ENCODE peak calls at places on chromosomes 13 and 19, in six cellular contexts. One of them, this sample, is unnamed.

GRCh38 chr13:40667622-40667978 is 1.2 kb upstream of the FOXO1 start:
- DNase-seq in esophagus squamous epithelium: no peak
- DNase-seq in glutamatergic neuron: no peak
- DNase-seq in small intestine: peak
- DNase-seq in fibroblast of the aortic adventitia: no peak
- DNase-seq in fibroblast of mammary gland: no peak
- DNase-seq in this sample: no peak

GRCh38 chr19:52138614-52139290 is 986 bp downstream of the ZNF616 start:
- DNase-seq in fibroblast of the aortic adventitia: no peak
- DNase-seq in fibroblast of mammary gland: peak
- DNase-seq in small intestine: peak
- DNase-seq in esophagus squamous epithelium: no peak
- DNase-seq in glutamatergic neuron: peak
- DNase-seq in this sample: peak

GRCh38 chr19:38875656-38876345 is 2.3 kb downstream of the RINL start:
- DNase-seq in small intestine: no peak
- DNase-seq in glutamatergic neuron: no peak
- DNase-seq in esophagus squamous epithelium: no peak
- DNase-seq in fibroblast of the aortic adventitia: no peak
- DNase-seq in fibroblast of mammary gland: no peak
- DNase-seq in this sample: no peak

GRCh38 chr19:28345811-28346210 is 867.1 kb downstream of the UQCRFS1 start:
- DNase-seq in esophagus squamous epithelium: no peak
- DNase-seq in fibroblast of the aortic adventitia: peak
- DNase-seq in glutamatergic neuron: no peak
- DNase-seq in small intestine: no peak
- DNase-seq in fibroblast of mammary gland: no peak
- DNase-seq in this sample: no peak

GRCh38 chr13:92354583-92354982 is 872.0 kb upstream of the GPC6 start:
- DNase-seq in fibroblast of mammary gland: no peak
- DNase-seq in esophagus squamous epithelium: no peak
- DNase-seq in fibroblast of the aortic adventitia: no peak
- DNase-seq in glutamatergic neuron: no peak
- DNase-seq in small intestine: no peak
- DNase-seq in this sample: no peak

GRCh38 chr13:99185606-99186005 is 15.0 kb upstream of the UBAC2 start:
- DNase-seq in fibroblast of the aortic adventitia: no peak
- DNase-seq in fibroblast of mammary gland: no peak
- DNase-seq in glutamatergic neuron: no peak
- DNase-seq in esophagus squamous epithelium: no peak
- DNase-seq in small intestine: no peak
- DNase-seq in this sample: no peak

GRCh38 chr13:75512253-75512652 is 25.4 kb downstream of the COMMD6 start:
- DNase-seq in fibroblast of the aortic adventitia: no peak
- DNase-seq in esophagus squamous epithelium: no peak
- DNase-seq in fibroblast of mammary gland: no peak
- DNase-seq in glutamatergic neuron: no peak
- DNase-seq in small intestine: no peak
- DNase-seq in this sample: no peak

GRCh38 chr13:107873908-107874307 is 341.4 kb downstream of the LIG4 start:
- DNase-seq in fibroblast of the aortic adventitia: no peak
- DNase-seq in glutamatergic neuron: no peak
- DNase-seq in small intestine: no peak
- DNase-seq in esophagus squamous epithelium: no peak
- DNase-seq in fibroblast of mammary gland: no peak
- DNase-seq in this sample: no peak

GRCh38 chr19:29708553-29709439 is 6.3 kb downstream of the C19orf12 start:
- DNase-seq in fibroblast of mammary gland: peak
- DNase-seq in glutamatergic neuron: no peak
- DNase-seq in esophagus squamous epithelium: no peak
- DNase-seq in small intestine: peak
- DNase-seq in fibroblast of the aortic adventitia: peak
- DNase-seq in this sample: peak

GRCh38 chr19:10431254-10431942 is 11.1 kb downstream of the PDE4A start:
- DNase-seq in fibroblast of the aortic adventitia: peak
- DNase-seq in glutamatergic neuron: no peak
- DNase-seq in fibroblast of mammary gland: peak
- DNase-seq in esophagus squamous epithelium: no peak
- DNase-seq in small intestine: peak
- DNase-seq in this sample: no peak

GRCh38 chr13:31042501-31043165 is 110.2 kb downstream of the TEX26 start:
- DNase-seq in glutamatergic neuron: peak
- DNase-seq in esophagus squamous epithelium: no peak
- DNase-seq in fibroblast of mammary gland: no peak
- DNase-seq in small intestine: no peak
- DNase-seq in fibroblast of the aortic adventitia: no peak
- DNase-seq in this sample: peak

GRCh38 chr13:36766295-36766694 is 52.7 kb upstream of the RFXAP start:
- DNase-seq in esophagus squamous epithelium: no peak
- DNase-seq in small intestine: no peak
- DNase-seq in glutamatergic neuron: no peak
- DNase-seq in fibroblast of the aortic adventitia: peak
- DNase-seq in fibroblast of mammary gland: peak
- DNase-seq in this sample: no peak

GRCh38 chr19:6059396-6059947 is 50.8 kb downstream of the RFX2 start:
- DNase-seq in fibroblast of mammary gland: no peak
- DNase-seq in glutamatergic neuron: no peak
- DNase-seq in esophagus squamous epithelium: no peak
- DNase-seq in fibroblast of the aortic adventitia: no peak
- DNase-seq in small intestine: no peak
- DNase-seq in this sample: no peak

GRCh38 chr19:19146000-19146608 is 7.8 kb upstream of the TMEM161A start:
- DNase-seq in fibroblast of the aortic adventitia: peak
- DNase-seq in fibroblast of mammary gland: peak
- DNase-seq in glutamatergic neuron: peak
- DNase-seq in esophagus squamous epithelium: no peak
- DNase-seq in small intestine: peak
- DNase-seq in this sample: peak

GRCh38 chr19:42965204-42965603 is 28.2 kb upstream of the PSG7 start:
- DNase-seq in fibroblast of the aortic adventitia: peak
- DNase-seq in small intestine: no peak
- DNase-seq in fibroblast of mammary gland: peak
- DNase-seq in glutamatergic neuron: no peak
- DNase-seq in esophagus squamous epithelium: no peak
- DNase-seq in this sample: no peak

GRCh38 chr19:15421726-15422260 is 3.0 kb upstream of the AKAP8L start:
- DNase-seq in glutamatergic neuron: no peak
- DNase-seq in fibroblast of mammary gland: no peak
- DNase-seq in esophagus squamous epithelium: no peak
- DNase-seq in small intestine: no peak
- DNase-seq in fibroblast of the aortic adventitia: no peak
- DNase-seq in this sample: no peak

GRCh38 chr19:4620675-4621074 is 18.6 kb upstream of the TNFAIP8L1 start:
- DNase-seq in glutamatergic neuron: no peak
- DNase-seq in fibroblast of the aortic adventitia: no peak
- DNase-seq in small intestine: no peak
- DNase-seq in esophagus squamous epithelium: no peak
- DNase-seq in fibroblast of mammary gland: no peak
- DNase-seq in this sample: no peak

GRCh38 chr13:40517486-40518311 is 148.7 kb downstream of the FOXO1 start:
- DNase-seq in small intestine: no peak
- DNase-seq in fibroblast of the aortic adventitia: no peak
- DNase-seq in esophagus squamous epithelium: no peak
- DNase-seq in fibroblast of mammary gland: no peak
- DNase-seq in glutamatergic neuron: no peak
- DNase-seq in this sample: no peak

GRCh38 chr13:108194435-108194936 is 20.9 kb downstream of the LIG4 start:
- DNase-seq in fibroblast of the aortic adventitia: no peak
- DNase-seq in esophagus squamous epithelium: no peak
- DNase-seq in fibroblast of mammary gland: no peak
- DNase-seq in glutamatergic neuron: no peak
- DNase-seq in small intestine: no peak
- DNase-seq in this sample: no peak

GRCh38 chr19:40576585-40577451 is at the start of gene SHKBP1:
- DNase-seq in glutamatergic neuron: peak
- DNase-seq in esophagus squamous epithelium: peak
- DNase-seq in small intestine: peak
- DNase-seq in fibroblast of the aortic adventitia: peak
- DNase-seq in fibroblast of mammary gland: peak
- DNase-seq in this sample: peak

GRCh38 chr19:49881186-49881585 is 3.7 kb downstream of the TBC1D17 start:
- DNase-seq in small intestine: no peak
- DNase-seq in esophagus squamous epithelium: no peak
- DNase-seq in glutamatergic neuron: no peak
- DNase-seq in fibroblast of mammary gland: no peak
- DNase-seq in fibroblast of the aortic adventitia: no peak
- DNase-seq in this sample: no peak

GRCh38 chr19:46856062-46857022 is 4.5 kb upstream of the ARHGAP35 start:
- DNase-seq in small intestine: peak
- DNase-seq in fibroblast of mammary gland: peak
- DNase-seq in fibroblast of the aortic adventitia: peak
- DNase-seq in glutamatergic neuron: peak
- DNase-seq in esophagus squamous epithelium: peak
- DNase-seq in this sample: peak

GRCh38 chr19:3073159-3073563 is 10.9 kb upstream of the TLE5 start:
- DNase-seq in fibroblast of the aortic adventitia: peak
- DNase-seq in small intestine: peak
- DNase-seq in glutamatergic neuron: no peak
- DNase-seq in esophagus squamous epithelium: no peak
- DNase-seq in fibroblast of mammary gland: peak
- DNase-seq in this sample: peak

GRCh38 chr13:93963266-93964131 is 516.0 kb downstream of the DCT start:
- DNase-seq in glutamatergic neuron: no peak
- DNase-seq in esophagus squamous epithelium: no peak
- DNase-seq in small intestine: no peak
- DNase-seq in fibroblast of the aortic adventitia: peak
- DNase-seq in fibroblast of mammary gland: peak
- DNase-seq in this sample: no peak

GRCh38 chr13:97810152-97810551 is 143.3 kb upstream of the IPO5 start:
- DNase-seq in fibroblast of the aortic adventitia: peak
- DNase-seq in esophagus squamous epithelium: no peak
- DNase-seq in fibroblast of mammary gland: peak
- DNase-seq in glutamatergic neuron: no peak
- DNase-seq in small intestine: no peak
- DNase-seq in this sample: no peak

GRCh38 chr19:58350871-58351557 is 2.3 kb downstream of the A1BG start:
- DNase-seq in glutamatergic neuron: no peak
- DNase-seq in esophagus squamous epithelium: no peak
- DNase-seq in fibroblast of mammary gland: no peak
- DNase-seq in fibroblast of the aortic adventitia: no peak
- DNase-seq in small intestine: no peak
- DNase-seq in this sample: no peak

GRCh38 chr19:2083174-2083854 is 12.8 kb downstream of the MOB3A start:
- DNase-seq in glutamatergic neuron: no peak
- DNase-seq in fibroblast of the aortic adventitia: no peak
- DNase-seq in small intestine: no peak
- DNase-seq in fibroblast of mammary gland: no peak
- DNase-seq in esophagus squamous epithelium: no peak
- DNase-seq in this sample: no peak

GRCh38 chr19:55474269-55475265 is 1.9 kb upstream of the ZNF628 start:
- DNase-seq in glutamatergic neuron: no peak
- DNase-seq in fibroblast of mammary gland: no peak
- DNase-seq in small intestine: no peak
- DNase-seq in fibroblast of the aortic adventitia: no peak
- DNase-seq in esophagus squamous epithelium: no peak
- DNase-seq in this sample: no peak

GRCh38 chr19:9309139-9309973 is at the start of gene ZNF699:
- DNase-seq in fibroblast of mammary gland: peak
- DNase-seq in glutamatergic neuron: peak
- DNase-seq in fibroblast of the aortic adventitia: peak
- DNase-seq in esophagus squamous epithelium: peak
- DNase-seq in small intestine: peak
- DNase-seq in this sample: peak

GRCh38 chr19:17391371-17392151 is 2.4 kb downstream of the CCDC194 start:
- DNase-seq in glutamatergic neuron: no peak
- DNase-seq in esophagus squamous epithelium: no peak
- DNase-seq in fibroblast of the aortic adventitia: no peak
- DNase-seq in small intestine: no peak
- DNase-seq in fibroblast of mammary gland: no peak
- DNase-seq in this sample: no peak

GRCh38 chr19:41223431-41224234 is 4.6 kb downstream of the AXL start:
- DNase-seq in fibroblast of the aortic adventitia: peak
- DNase-seq in fibroblast of mammary gland: peak
- DNase-seq in esophagus squamous epithelium: no peak
- DNase-seq in glutamatergic neuron: no peak
- DNase-seq in small intestine: no peak
- DNase-seq in this sample: no peak

GRCh38 chr19:14141041-14141440 is 4.7 kb upstream of the ASF1B start:
- DNase-seq in glutamatergic neuron: no peak
- DNase-seq in esophagus squamous epithelium: no peak
- DNase-seq in small intestine: no peak
- DNase-seq in fibroblast of the aortic adventitia: no peak
- DNase-seq in fibroblast of mammary gland: no peak
- DNase-seq in this sample: no peak

GRCh38 chr13:67134322-67135129 is 95.6 kb downstream of the PCDH9 start:
- DNase-seq in glutamatergic neuron: no peak
- DNase-seq in fibroblast of the aortic adventitia: peak
- DNase-seq in esophagus squamous epithelium: no peak
- DNase-seq in fibroblast of mammary gland: peak
- DNase-seq in small intestine: no peak
- DNase-seq in this sample: no peak

GRCh38 chr13:91375119-91375729 is 23.2 kb upstream of the GPC5 start:
- DNase-seq in esophagus squamous epithelium: no peak
- DNase-seq in small intestine: no peak
- DNase-seq in glutamatergic neuron: no peak
- DNase-seq in fibroblast of the aortic adventitia: peak
- DNase-seq in fibroblast of mammary gland: peak
- DNase-seq in this sample: no peak

GRCh38 chr13:38366954-38367645 is 17.4 kb downstream of the UFM1 start:
- DNase-seq in fibroblast of mammary gland: peak
- DNase-seq in glutamatergic neuron: no peak
- DNase-seq in esophagus squamous epithelium: no peak
- DNase-seq in small intestine: no peak
- DNase-seq in fibroblast of the aortic adventitia: no peak
- DNase-seq in this sample: no peak

This sample was measured in WERI-Rb-1.